ENCODE peak calls at places on chromosomes 13 and 19, in four cellular contexts. Z, T, I and S are unnamed samples.
A peak's percentile ranks its signal among the peaks of the same experiment; 100 is the strongest.

GRCh38 chr19:48152552-48152951 is 17.6 kb downstream of the LIG1 start:
- DNase-seq in Z (peak; percentile 34), T (no peak), I (peak; percentile 53), S (peak; percentile 50)

GRCh38 chr19:15971217-15971616 is 22.4 kb downstream of the OR10H4 start:
- DNase-seq in Z (peak; percentile 23), T (no peak), I (no peak), S (no peak)

GRCh38 chr13:79227418-79227817 is 178.6 kb downstream of the RBM26 start:
- DNase-seq in Z (no peak), T (peak; percentile 42), I (no peak), S (no peak)

GRCh38 chr13:83232626-83233025 is 649.6 kb downstream of the SLITRK1 start:
- DNase-seq in Z (no peak), T (no peak), I (no peak), S (no peak)

GRCh38 chr13:29428310-29428991 is 167.0 kb downstream of the SLC7A1 start:
- DNase-seq in Z (no peak), T (no peak), I (no peak), S (no peak)

GRCh38 chr13:65724261-65724660 is 1505.9 kb downstream of the PCDH9 start:
- DNase-seq in Z (no peak), T (no peak), I (no peak), S (no peak)

GRCh38 chr19:46821512-46822359 is 28.9 kb downstream of the AP2S1 start:
- DNase-seq in Z (peak; percentile 89), T (no peak), I (no peak), S (no peak)

GRCh38 chr13:41960195-41960699 is 662 bp downstream of the VWA8 start:
- DNase-seq in Z (no peak), T (no peak), I (no peak), S (no peak)

GRCh38 chr19:1860133-1860775 is 3.1 kb downstream of the KLF16 start:
- DNase-seq in Z (peak; percentile 74), T (no peak), I (peak; percentile 51), S (no peak)

GRCh38 chr13:107824636-107825035 is 390.7 kb downstream of the LIG4 start:
- DNase-seq in Z (no peak), T (no peak), I (no peak), S (no peak)

GRCh38 chr19:39236527-39236926 is 8.3 kb downstream of the IFNL3 start:
- DNase-seq in Z (no peak), T (no peak), I (no peak), S (no peak)

GRCh38 chr13:34943675-34944634 is 1.9 kb downstream of the NBEA start:
- DNase-seq in Z (no peak), T (no peak), I (no peak), S (no peak)

GRCh38 chr13:92826197-92826596 is 400.4 kb upstream of the GPC6 start:
- DNase-seq in Z (no peak), T (no peak), I (no peak), S (no peak)

GRCh38 chr19:38047048-38047435 is 140.0 kb downstream of the SIPA1L3 start:
- DNase-seq in Z (no peak), T (no peak), I (no peak), S (no peak)

GRCh38 chr13:51768378-51768921 is 35.5 kb downstream of the DHRS12 start:
- DNase-seq in Z (no peak), T (no peak), I (no peak), S (no peak)

GRCh38 chr19:48770223-48770622 is 14.9 kb downstream of the FGF21 start:
- DNase-seq in Z (no peak), T (no peak), I (no peak), S (no peak)

GRCh38 chr19:32130241-32130753 is 215.1 kb upstream of the ZNF507 start:
- DNase-seq in Z (no peak), T (no peak), I (no peak), S (no peak)

GRCh38 chr19:536031-536880 is 4.7 kb downstream of the CDC34 start:
- DNase-seq in Z (no peak), T (no peak), I (no peak), S (no peak)

GRCh38 chr19:13133241-13133870 is 15.3 kb downstream of the NACC1 start:
- DNase-seq in Z (no peak), T (no peak), I (no peak), S (no peak)

GRCh38 chr13:23898101-23898500 is 799 bp upstream of the C1QTNF9B start:
- DNase-seq in Z (no peak), T (no peak), I (no peak), S (no peak)

GRCh38 chr19:3443840-3444694 is 36.3 kb downstream of the SMIM24 start:
- DNase-seq in Z (no peak), T (no peak), I (no peak), S (no peak)

GRCh38 chr13:34926513-34926912 is 15.6 kb upstream of the NBEA start:
- DNase-seq in Z (no peak), T (no peak), I (no peak), S (no peak)

GRCh38 chr19:344625-345319 is at the start of gene MIER2:
- DNase-seq in Z (no peak), T (peak; percentile 16), I (peak; percentile 98), S (peak; percentile 98)

GRCh38 chr19:29882719-29883105 is 59.3 kb upstream of the URI1 start:
- DNase-seq in Z (no peak), T (no peak), I (no peak), S (no peak)

GRCh38 chr19:55166530-55167268 is at the start of gene DNAAF3:
- DNase-seq in Z (peak; percentile 95), T (peak; percentile 49), I (peak; percentile 99), S (peak; percentile 93)

GRCh38 chr19:48355555-48355954 is 8.2 kb downstream of the TMEM143 start:
- DNase-seq in Z (no peak), T (no peak), I (no peak), S (no peak)

GRCh38 chr13:25059943-25060342 is 36.0 kb upstream of the PABPC3 start:
- DNase-seq in Z (no peak), T (no peak), I (no peak), S (no peak)

GRCh38 chr19:40785526-40785925 is 7.5 kb downstream of the RAB4B start:
- DNase-seq in Z (no peak), T (no peak), I (no peak), S (no peak)

GRCh38 chr13:64158910-64159309 is 2743.3 kb upstream of the PCDH20 start:
- DNase-seq in Z (no peak), T (no peak), I (no peak), S (no peak)

GRCh38 chr19:5801796-5802616 is 2.9 kb upstream of the NRTN start:
- DNase-seq in Z (no peak), T (no peak), I (peak; percentile 75), S (no peak)
- TF ChIP-seq SPI1 in Z (no peak), T (no peak), I (no peak), S (no peak)

GRCh38 chr13:49058761-49059160 is 83.0 kb downstream of the FNDC3A start:
- DNase-seq in Z (no peak), T (no peak), I (no peak), S (no peak)
- TF ChIP-seq SPI1 in Z (no peak), T (peak; percentile 49), I (no peak), S (peak; percentile 74)

GRCh38 chr13:113457510-113457909 is 4.2 kb upstream of the ADPRHL1 start:
- DNase-seq in Z (no peak), T (no peak), I (no peak), S (no peak)

GRCh38 chr13:113458218-113459065 is 5.2 kb upstream of the ADPRHL1 start:
- DNase-seq in Z (no peak), T (no peak), I (peak; percentile 20), S (no peak)

GRCh38 chr13:113454936-113455335 is 1.6 kb upstream of the ADPRHL1 start:
- DNase-seq in Z (no peak), T (no peak), I (no peak), S (no peak)

GRCh38 chr13:113455384-113455783 is 2.1 kb upstream of the ADPRHL1 start:
- DNase-seq in Z (no peak), T (no peak), I (no peak), S (no peak)

GRCh38 chr13:113456116-113456702 is 2.9 kb upstream of the ADPRHL1 start:
- DNase-seq in Z (no peak), T (no peak), I (no peak), S (no peak)
- TF ChIP-seq SPI1 in Z (no peak), T (no peak), I (no peak), S (no peak)

DNA sequence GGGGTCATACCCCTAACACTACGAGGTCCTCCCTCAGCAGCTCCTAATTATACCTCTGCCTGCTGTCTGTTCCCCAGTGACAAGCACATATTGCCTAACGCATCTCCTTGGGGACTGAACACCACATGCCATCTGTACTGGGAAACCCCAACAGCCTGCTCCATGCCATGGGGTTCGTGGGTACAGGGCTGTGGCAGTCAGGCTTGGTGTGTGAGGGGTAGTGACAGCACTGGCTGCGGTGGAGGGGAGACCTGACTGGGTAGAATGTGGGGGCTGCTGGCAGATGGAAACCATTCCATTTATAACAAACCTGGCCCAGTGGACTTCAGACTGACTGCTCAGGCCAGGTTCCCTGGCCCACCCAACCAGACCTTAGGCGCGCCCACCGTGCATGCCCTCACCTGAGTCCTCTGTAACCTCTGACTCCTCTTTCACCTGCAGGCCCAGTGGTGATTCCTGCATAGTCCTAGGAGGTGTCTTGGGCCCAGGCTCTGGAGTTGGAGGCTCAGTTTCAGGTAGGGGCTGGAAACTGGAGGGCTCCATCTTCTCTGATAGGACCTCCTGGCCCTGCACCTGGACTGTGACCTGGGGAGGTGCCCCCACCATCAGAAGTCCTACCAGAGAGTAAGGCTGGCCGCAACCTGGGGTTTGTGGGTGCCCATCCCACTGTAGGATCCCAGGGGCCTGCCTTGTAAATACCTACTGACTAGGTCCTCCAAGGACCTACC is 3.0 kb downstream of the MZF1 start:
- DNase-seq in Z (peak; percentile 55), T (no peak), I (no peak), S (no peak)
- TF ChIP-seq SPI1 in Z (no peak), T (no peak), I (no peak), S (no peak)

GRCh38 chr19:35045667-35046300 is 4.3 kb downstream of the HPN start:
- DNase-seq in Z (peak; percentile 77), T (peak; percentile 16), I (peak; percentile 59), S (peak; percentile 83)

GRCh38 chr19:35044317-35045117 is 3.0 kb downstream of the HPN start:
- DNase-seq in Z (peak; percentile 43), T (no peak), I (peak; percentile 80), S (no peak)

GRCh38 chr19:35042056-35042730 is 672 bp downstream of the HPN start:
- DNase-seq in Z (no peak), T (no peak), I (no peak), S (no peak)

GRCh38 chr19:35042954-35043604 is 1.6 kb downstream of the HPN start:
- DNase-seq in Z (no peak), T (no peak), I (no peak), S (no peak)

GRCh38 chr19:35043906-35044305 is 2.4 kb downstream of the HPN start:
- DNase-seq in Z (no peak), T (no peak), I (no peak), S (no peak)
- TF ChIP-seq SPI1 in Z (no peak), T (no peak), I (no peak), S (no peak)

GRCh38 chr13:100887729-100888151 is 213.1 kb upstream of the TMTC4 start:
- DNase-seq in Z (no peak), T (no peak), I (no peak), S (no peak)
- TF ChIP-seq SPI1 in Z (no peak), T (no peak), I (no peak), S (no peak)

GRCh38 chr13:32408999-32409313 is 19.0 kb downstream of the N4BP2L1 start:
- DNase-seq in Z (no peak), T (no peak), I (no peak), S (no peak)
- TF ChIP-seq SPI1 in Z (no peak), T (no peak), I (no peak), S (no peak)

GRCh38 chr19:4503224-4504170 is 14.8 kb downstream of the PLIN4 start:
- DNase-seq in Z (no peak), T (no peak), I (no peak), S (no peak)
- TF ChIP-seq SPI1 in Z (no peak), T (no peak), I (no peak), S (no peak)